ENCODE peak calls at places on chromosome 16, in eight cellular contexts. One of them, this sample, is unnamed.

GRCh38 chr16:75593825-75594820 is 27.9 kb downstream of the GABARAPL2 start:
- DNase-seq in kidney: no peak
- DNase-seq in BJ: peak; percentile 32
- DNase-seq in BE2C: no peak
- DNase-seq in body of pancreas: no peak
- DNase-seq in gastrocnemius medialis: no peak
- DNase-seq in mammary epithelial cell: peak; percentile 17
- DNase-seq in hepatocyte: peak; percentile 29
- DNase-seq in this sample: peak; percentile 47

GRCh38 chr16:3413730-3414379 is 12.8 kb downstream of the ZNF174 start:
- DNase-seq in kidney: no peak
- DNase-seq in BJ: no peak
- DNase-seq in BE2C: peak; percentile 29
- DNase-seq in body of pancreas: no peak
- DNase-seq in gastrocnemius medialis: no peak
- DNase-seq in mammary epithelial cell: no peak
- DNase-seq in hepatocyte: no peak
- DNase-seq in this sample: no peak

GRCh38 chr16:67719778-67720144 is 645 bp upstream of the GFOD2 start:
- DNase-seq in kidney: no peak
- DNase-seq in BJ: no peak
- DNase-seq in BE2C: peak; percentile 24
- DNase-seq in body of pancreas: peak; percentile 35
- DNase-seq in gastrocnemius medialis: peak; percentile 59
- DNase-seq in mammary epithelial cell: peak; percentile 20
- DNase-seq in hepatocyte: peak; percentile 68
- DNase-seq in this sample: peak; percentile 52

GRCh38 chr16:81096715-81097208 is 567 bp upstream of the GCSH start:
- DNase-seq in kidney: no peak
- DNase-seq in BJ: no peak
- DNase-seq in BE2C: no peak
- DNase-seq in body of pancreas: no peak
- DNase-seq in gastrocnemius medialis: no peak
- DNase-seq in mammary epithelial cell: no peak
- DNase-seq in hepatocyte: no peak
- DNase-seq in this sample: no peak

GRCh38 chr16:58462089-58462488 is 37.9 kb upstream of the NDRG4 start:
- DNase-seq in kidney: no peak
- DNase-seq in BJ: no peak
- DNase-seq in BE2C: no peak
- DNase-seq in body of pancreas: no peak
- DNase-seq in gastrocnemius medialis: no peak
- DNase-seq in mammary epithelial cell: no peak
- DNase-seq in hepatocyte: no peak
- DNase-seq in this sample: no peak

GRCh38 chr16:3963203-3963602 is 82.7 kb upstream of the CREBBP start:
- DNase-seq in kidney: peak; percentile 73
- DNase-seq in BJ: no peak
- DNase-seq in BE2C: no peak
- DNase-seq in body of pancreas: no peak
- DNase-seq in gastrocnemius medialis: peak; percentile 49
- DNase-seq in mammary epithelial cell: no peak
- DNase-seq in hepatocyte: no peak
- DNase-seq in this sample: no peak

GRCh38 chr16:81457326-81458133 is 12.9 kb downstream of the CMIP start:
- DNase-seq in kidney: no peak
- DNase-seq in BJ: peak; percentile 15
- DNase-seq in BE2C: no peak
- DNase-seq in body of pancreas: peak; percentile 35
- DNase-seq in gastrocnemius medialis: no peak
- DNase-seq in mammary epithelial cell: peak; percentile 45
- DNase-seq in hepatocyte: peak; percentile 75
- DNase-seq in this sample: peak; percentile 78

GRCh38 chr16:86531193-86531550 is 20.8 kb downstream of the FOXF1 start:
- DNase-seq in kidney: peak; percentile 54
- DNase-seq in BJ: no peak
- DNase-seq in BE2C: no peak
- DNase-seq in body of pancreas: peak; percentile 35
- DNase-seq in gastrocnemius medialis: no peak
- DNase-seq in mammary epithelial cell: no peak
- DNase-seq in hepatocyte: no peak
- DNase-seq in this sample: peak; percentile 56

GRCh38 chr16:86680137-86680536 is 101.8 kb downstream of the FOXL1 start:
- DNase-seq in kidney: no peak
- DNase-seq in BJ: peak; percentile 87
- DNase-seq in BE2C: no peak
- DNase-seq in body of pancreas: no peak
- DNase-seq in gastrocnemius medialis: no peak
- DNase-seq in mammary epithelial cell: peak; percentile 77
- DNase-seq in hepatocyte: no peak
- DNase-seq in this sample: peak; percentile 85

DNA sequence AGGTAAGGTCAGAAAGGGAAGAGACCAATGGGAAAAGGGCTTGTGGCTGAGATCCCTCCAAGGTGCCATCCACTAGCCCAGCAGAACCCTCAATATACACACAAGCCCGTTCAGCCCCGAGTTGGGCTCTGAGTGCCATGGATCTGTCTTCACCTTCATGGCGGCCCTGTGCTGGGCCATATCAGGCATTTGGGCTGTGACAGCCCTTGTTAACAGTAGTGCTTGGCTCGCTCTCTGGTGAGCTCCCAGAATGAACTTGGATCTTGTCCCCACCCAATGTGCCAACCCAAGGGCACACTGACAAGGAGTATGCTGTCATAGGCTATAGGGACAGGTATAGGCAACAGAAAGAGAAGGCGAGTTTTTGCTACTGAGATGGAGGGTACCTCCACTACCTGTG is 182.7 kb downstream of the ZFHX3 start:
- DNase-seq in kidney: no peak
- DNase-seq in BJ: no peak
- DNase-seq in BE2C: no peak
- DNase-seq in body of pancreas: no peak
- DNase-seq in gastrocnemius medialis: no peak
- DNase-seq in mammary epithelial cell: no peak
- DNase-seq in hepatocyte: no peak
- DNase-seq in this sample: no peak
- TF ChIP-seq CTCF in kidney: no peak
- TF ChIP-seq CTCF in BJ: no peak
- TF ChIP-seq CTCF in BE2C: no peak
- TF ChIP-seq CTCF in body of pancreas: no peak
- TF ChIP-seq CTCF in gastrocnemius medialis: no peak
- TF ChIP-seq CTCF in mammary epithelial cell: no peak
- TF ChIP-seq CTCF in hepatocyte: no peak
- TF ChIP-seq CTCF in this sample: no peak

DNA sequence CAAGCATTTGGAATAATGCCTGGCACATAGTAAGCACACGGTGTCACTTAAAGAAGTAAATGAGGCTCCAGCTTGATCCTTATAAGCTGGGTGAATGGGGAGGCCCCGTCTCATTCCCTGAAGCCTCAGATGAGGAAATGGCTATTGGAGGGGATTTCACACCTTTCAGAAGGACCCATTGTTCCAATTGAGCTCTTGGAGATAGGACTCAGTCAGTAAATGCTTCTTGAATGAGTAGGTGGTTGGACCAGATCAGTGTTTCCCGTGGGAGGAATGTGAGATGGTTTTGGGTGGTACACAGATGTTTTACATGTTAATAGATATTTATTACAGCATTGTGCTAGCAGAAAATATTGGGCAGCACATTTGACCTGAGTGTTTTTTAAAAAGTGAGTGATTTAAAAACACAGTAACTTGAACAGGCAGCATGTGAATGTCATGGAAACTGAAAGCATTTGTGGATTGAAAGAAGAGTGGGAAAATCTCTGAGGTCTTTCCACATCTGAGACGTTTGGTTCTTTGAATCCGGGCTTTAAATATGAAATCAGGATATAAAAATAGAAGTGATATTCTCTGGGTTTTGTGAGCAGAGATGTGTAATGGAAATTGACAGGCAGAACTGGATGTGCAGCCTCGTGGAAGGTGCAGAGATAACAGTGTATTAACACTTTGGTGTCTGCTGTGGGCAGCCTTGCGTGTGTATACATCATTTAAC is 36.4 kb upstream of the ARHGAP17 start:
- DNase-seq in kidney: no peak
- DNase-seq in BJ: peak; percentile 47
- DNase-seq in BE2C: no peak
- DNase-seq in body of pancreas: no peak
- DNase-seq in gastrocnemius medialis: no peak
- DNase-seq in mammary epithelial cell: peak; percentile 68
- DNase-seq in hepatocyte: no peak
- DNase-seq in this sample: peak; percentile 83
- H3K4me3 ChIP-seq in kidney: no peak overlapping the region
- H3K4me3 ChIP-seq in BJ: no peak overlapping the region
- H3K4me3 ChIP-seq in BE2C: no peak overlapping the region
- H3K4me3 ChIP-seq in body of pancreas: no peak overlapping the region
- H3K4me3 ChIP-seq in gastrocnemius medialis: peak overlapping the region; percentile 36
- H3K4me3 ChIP-seq in mammary epithelial cell: no peak overlapping the region
- H3K4me3 ChIP-seq in hepatocyte: no peak overlapping the region
- H3K4me3 ChIP-seq in this sample: no peak overlapping the region

DNA sequence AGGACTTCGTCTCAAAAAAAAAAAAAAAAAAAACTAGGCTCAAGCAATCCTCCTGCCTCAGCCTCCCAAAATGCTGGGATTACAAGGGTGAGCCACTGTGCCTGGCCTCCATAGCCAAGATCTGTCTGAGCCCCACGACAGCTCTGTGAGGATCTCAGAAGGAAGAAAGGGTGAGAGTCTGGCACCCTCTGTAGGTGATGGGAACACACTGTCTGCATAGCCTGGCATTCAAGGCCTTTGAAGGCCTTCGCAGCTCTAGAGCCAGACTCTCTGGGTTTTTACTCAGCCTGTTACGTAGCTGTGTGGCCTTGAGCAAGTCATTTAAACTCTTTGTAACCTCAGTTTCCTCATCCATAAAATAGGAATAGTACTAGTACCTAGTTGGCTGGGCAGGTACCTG is 6.3 kb upstream of the XPO6 start:
- DNase-seq in kidney: no peak
- DNase-seq in BJ: no peak
- DNase-seq in BE2C: no peak
- DNase-seq in body of pancreas: peak; percentile 13
- DNase-seq in gastrocnemius medialis: no peak
- DNase-seq in mammary epithelial cell: peak; percentile 43
- DNase-seq in hepatocyte: peak; percentile 23
- DNase-seq in this sample: peak; percentile 60
- TF ChIP-seq CTCF in kidney: peak; percentile 22
- TF ChIP-seq CTCF in BJ: peak; percentile 76
- TF ChIP-seq CTCF in BE2C: peak; percentile 48
- TF ChIP-seq CTCF in body of pancreas: no peak
- TF ChIP-seq CTCF in gastrocnemius medialis: no peak
- TF ChIP-seq CTCF in mammary epithelial cell: peak; percentile 66
- TF ChIP-seq CTCF in hepatocyte: peak; percentile 37
- TF ChIP-seq CTCF in this sample: peak; percentile 66

GRCh38 chr16:47568355-47568754 is 107.2 kb downstream of the PHKB start:
- DNase-seq in kidney: no peak
- DNase-seq in BJ: no peak
- DNase-seq in BE2C: no peak
- DNase-seq in body of pancreas: no peak
- DNase-seq in gastrocnemius medialis: no peak
- DNase-seq in mammary epithelial cell: no peak
- DNase-seq in hepatocyte: no peak
- DNase-seq in this sample: no peak
- H3K4me3 ChIP-seq in kidney: no peak overlapping the region
- H3K4me3 ChIP-seq in BJ: no peak overlapping the region
- H3K4me3 ChIP-seq in BE2C: no peak overlapping the region
- H3K4me3 ChIP-seq in body of pancreas: no peak overlapping the region
- H3K4me3 ChIP-seq in gastrocnemius medialis: no peak overlapping the region
- H3K4me3 ChIP-seq in mammary epithelial cell: no peak overlapping the region
- H3K4me3 ChIP-seq in hepatocyte: no peak overlapping the region
- H3K4me3 ChIP-seq in this sample: no peak overlapping the region

GRCh38 chr16:53421248-53421647 is 13.0 kb upstream of the RBL2 start:
- DNase-seq in kidney: no peak
- DNase-seq in BJ: no peak
- DNase-seq in BE2C: peak; percentile 13
- DNase-seq in body of pancreas: no peak
- DNase-seq in gastrocnemius medialis: no peak
- DNase-seq in mammary epithelial cell: no peak
- DNase-seq in hepatocyte: no peak
- DNase-seq in this sample: no peak
- TF ChIP-seq CTCF in kidney: no peak
- TF ChIP-seq CTCF in BJ: no peak
- TF ChIP-seq CTCF in BE2C: no peak
- TF ChIP-seq CTCF in body of pancreas: no peak
- TF ChIP-seq CTCF in gastrocnemius medialis: no peak
- TF ChIP-seq CTCF in mammary epithelial cell: peak; percentile 5
- TF ChIP-seq CTCF in hepatocyte: no peak
- TF ChIP-seq CTCF in this sample: no peak

GRCh38 chr16:10619271-10619849 is 39.0 kb upstream of the EMP2 start:
- DNase-seq in kidney: no peak
- DNase-seq in BJ: no peak
- DNase-seq in BE2C: peak; percentile 82
- DNase-seq in body of pancreas: peak; percentile 70
- DNase-seq in gastrocnemius medialis: no peak
- DNase-seq in mammary epithelial cell: peak; percentile 45
- DNase-seq in hepatocyte: no peak
- DNase-seq in this sample: no peak
- H3K4me3 ChIP-seq in kidney: no peak overlapping the region
- H3K4me3 ChIP-seq in BJ: no peak overlapping the region
- H3K4me3 ChIP-seq in BE2C: peak overlapping the region; percentile 24
- H3K4me3 ChIP-seq in body of pancreas: no peak overlapping the region
- H3K4me3 ChIP-seq in gastrocnemius medialis: peak overlapping the region; percentile 22
- H3K4me3 ChIP-seq in mammary epithelial cell: peak overlapping the region; percentile 43
- H3K4me3 ChIP-seq in hepatocyte: no peak overlapping the region
- H3K4me3 ChIP-seq in this sample: no peak overlapping the region

DNA sequence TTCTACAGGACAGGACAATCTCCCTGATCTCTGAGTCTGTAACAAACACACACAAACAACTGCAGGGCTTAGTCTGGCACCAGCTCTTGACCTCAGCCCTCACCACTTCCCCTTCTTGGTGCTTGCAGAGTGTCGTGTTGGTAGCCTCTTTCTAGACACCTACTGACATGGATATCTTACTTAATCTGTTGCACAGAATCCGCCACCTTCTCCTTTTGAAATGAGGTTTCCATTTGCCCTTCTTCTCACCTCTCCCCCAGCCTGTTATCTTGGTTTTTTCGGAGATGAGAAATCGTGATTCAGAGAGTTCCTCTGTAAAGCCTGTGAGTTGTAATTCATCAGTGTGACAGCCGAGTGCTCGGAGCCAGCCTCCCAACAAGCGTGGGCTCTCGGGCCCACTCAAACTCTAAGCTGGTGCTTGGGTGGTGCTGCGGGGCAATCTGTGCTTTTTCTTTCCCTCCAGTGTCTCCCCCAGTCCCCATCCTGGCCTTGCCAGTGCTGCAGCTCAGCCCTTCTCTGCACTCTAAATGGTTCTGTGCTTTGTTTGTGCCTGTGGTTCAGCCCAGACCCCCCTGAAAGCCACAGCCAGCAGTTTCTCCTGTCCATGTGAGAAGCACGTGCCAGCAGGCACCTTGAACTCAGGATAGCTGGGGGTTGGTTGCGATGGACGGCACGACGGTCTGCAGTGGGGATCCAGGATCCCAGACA is 28.1 kb downstream of the KIAA0513 start:
- DNase-seq in kidney: no peak
- DNase-seq in BJ: no peak
- DNase-seq in BE2C: no peak
- DNase-seq in body of pancreas: peak; percentile 40
- DNase-seq in gastrocnemius medialis: peak; percentile 45
- DNase-seq in mammary epithelial cell: peak; percentile 25
- DNase-seq in hepatocyte: peak; percentile 21
- DNase-seq in this sample: peak; percentile 78
- TF ChIP-seq CTCF in kidney: no peak
- TF ChIP-seq CTCF in BJ: no peak
- TF ChIP-seq CTCF in BE2C: no peak
- TF ChIP-seq CTCF in body of pancreas: no peak
- TF ChIP-seq CTCF in gastrocnemius medialis: no peak
- TF ChIP-seq CTCF in mammary epithelial cell: no peak
- TF ChIP-seq CTCF in hepatocyte: no peak
- TF ChIP-seq CTCF in this sample: no peak

This sample was measured in fibroblast of the aortic adventitia.